ENCODE peak calls at places on chromosomes 16 and 17, in five cellular contexts. J is NCI-H1930; G is activated naive CD4-positive, alpha-beta T cell; M is retina; X is substantia nigra. E is an unnamed sample.

GRCh38 chr16:71360378-71360777 is 1.9 kb downstream of the CALB2 start:
- DNase-seq in J (no peak), G (no peak), M (no peak), X (no peak), E (no peak)

GRCh38 chr16:9908613-9909012 is 273.6 kb downstream of the GRIN2A start:
- DNase-seq in G (no peak), M (peak; percentile 21), X (peak; percentile 28), J (no peak), E (no peak)

GRCh38 chr17:80192268-80192667 is 22.4 kb downstream of the CARD14 start:
- DNase-seq in J (no peak), G (no peak), X (peak; percentile 32), M (peak; percentile 72), E (peak; percentile 53)

GRCh38 chr16:51542856-51543510 is 391.9 kb upstream of the SALL1 start:
- DNase-seq in M (peak; percentile 76), G (no peak), X (no peak), J (no peak), E (peak; percentile 47)

GRCh38 chr17:14595656-14596055 is 294.8 kb downstream of the HS3ST3B1 start:
- DNase-seq in G (no peak), M (no peak), X (no peak), J (no peak), E (no peak)

GRCh38 chr17:78144146-78144719 is 2.0 kb upstream of the C17orf99 start:
- DNase-seq in J (no peak), X (peak; percentile 73), G (no peak), M (no peak), E (no peak)

GRCh38 chr16:67444259-67445125 is 13.6 kb downstream of the HSD11B2 start:
- DNase-seq in J (no peak), X (no peak), M (peak; percentile 28), G (no peak), E (no peak)

GRCh38 chr16:22214893-22215292 is 8.8 kb downstream of the EEF2K start:
- DNase-seq in J (no peak), X (no peak), M (no peak), G (no peak), E (no peak)

GRCh38 chr17:77208856-77209255 is 68.1 kb downstream of the SEC14L1 start:
- DNase-seq in J (no peak), G (no peak), X (no peak), M (no peak), E (no peak)

GRCh38 chr17:21041753-21042433 is 918 bp downstream of the USP22 start:
- DNase-seq in G (peak; percentile 24), J (peak; percentile 52), M (peak; percentile 73), X (peak; percentile 78), E (peak; percentile 84)

GRCh38 chr17:8946476-8946875 is 19.0 kb downstream of the PIK3R5 start:
- DNase-seq in J (no peak), X (no peak), M (no peak), G (no peak), E (no peak)

GRCh38 chr16:28910046-28911031 is 14.7 kb downstream of the RABEP2 start:
- DNase-seq in J (no peak), X (no peak), G (no peak), M (no peak), E (no peak)

GRCh38 chr17:16986391-16986790 is 14.5 kb upstream of the TNFRSF13B start:
- DNase-seq in M (no peak), G (no peak), X (no peak), J (no peak), E (no peak)

GRCh38 chr17:8702996-8703395 is 41.6 kb downstream of the CCDC42 start:
- DNase-seq in J (no peak), X (no peak), G (no peak), M (no peak), E (no peak)

GRCh38 chr16:2056077-2056476 is 8.3 kb downstream of the TSC2 start:
- DNase-seq in M (no peak), G (no peak), X (peak; percentile 23), J (no peak), E (no peak)

GRCh38 chr16:80288616-80289015 is 252.2 kb upstream of the DYNLRB2 start:
- DNase-seq in X (no peak), G (no peak), M (no peak), J (no peak), E (no peak)

GRCh38 chr16:55623640-55624039 is 32.1 kb upstream of the SLC6A2 start:
- DNase-seq in M (no peak), J (no peak), X (no peak), G (no peak), E (no peak)

GRCh38 chr17:62696726-62697490 is 69.4 kb downstream of the MRC2 start:
- DNase-seq in X (peak; percentile 50), J (no peak), M (no peak), G (no peak), E (no peak)

GRCh38 chr16:79001156-79001997 is 599.2 kb downstream of the MAF start:
- DNase-seq in J (no peak), G (no peak), X (no peak), M (peak; percentile 56), E (no peak)

GRCh38 chr17:42200702-42201101 is 6.4 kb upstream of the GHDC start:
- DNase-seq in G (no peak), J (no peak), M (no peak), X (no peak), E (no peak)

GRCh38 chr16:63287411-63287810 is 1251.2 kb upstream of the CDH8 start:
- DNase-seq in G (no peak), X (peak; percentile 13), J (no peak), M (no peak), E (no peak)

GRCh38 chr17:18960803-18961511 is 9.0 kb downstream of the SLC5A10 start:
- DNase-seq in M (peak; percentile 88), X (peak; percentile 41), G (peak; percentile 66), J (peak; percentile 68), E (peak; percentile 94)

GRCh38 chr16:4704491-4704890 is 11.1 kb downstream of the NUDT16L1 start:
- DNase-seq in G (no peak), J (no peak), M (no peak), X (no peak), E (no peak)

GRCh38 chr16:31072540-31073072 is 1.4 kb downstream of the ZNF668 start:
- DNase-seq in G (no peak), J (no peak), M (no peak), X (no peak), E (no peak)

GRCh38 chr16:70692481-70693203 is 6.8 kb upstream of the MTSS2 start:
- DNase-seq in J (no peak), X (no peak), G (no peak), M (peak; percentile 48), E (no peak)

GRCh38 chr16:69087161-69087581 is 18.3 kb upstream of the HAS3 start:
- DNase-seq in M (no peak), J (no peak), X (no peak), G (no peak), E (no peak)

GRCh38 chr16:4081035-4081434 is 35.2 kb downstream of the ADCY9 start:
- DNase-seq in G (no peak), M (peak; percentile 49), J (no peak), X (no peak), E (peak; percentile 74)

GRCh38 chr16:27847030-27847550 is 216.4 kb downstream of the GSG1L start:
- DNase-seq in J (no peak), X (no peak), M (peak; percentile 34), G (no peak), E (no peak)

GRCh38 chr17:28372203-28372944 is 880 bp downstream of the SARM1 start:
- DNase-seq in G (no peak), M (peak; percentile 76), J (no peak), X (no peak), E (peak; percentile 54)

E was measured in glutamatergic neuron.